ENCODE peak calls at places on chromosomes 4 and X, in nine cellular contexts. K, U, C, F, N, G, M, L and Y are unnamed samples.
A peak's percentile ranks its signal among the peaks of the same experiment; 100 is the strongest.

GRCh38 chr4:140071806-140072205 is 82.2 kb downstream of the MAML3 start:
- DNase-seq in K (peak; percentile 48), U (no peak), C (no peak), F (no peak), N (peak; percentile 45), G (peak; percentile 93), M (peak; percentile 65), L (peak; percentile 88), Y (no peak)

GRCh38 chr4:27684501-27685077 is 823.9 kb downstream of the STIM2 start:
- DNase-seq in K (no peak), U (peak; percentile 64), C (peak; percentile 19), F (peak; percentile 64), N (no peak), G (peak; percentile 69), M (no peak), L (peak; percentile 34), Y (no peak)

GRCh38 chr4:37908488-37909343 is 17.8 kb downstream of the TBC1D1 start:
- DNase-seq in K (no peak), U (peak; percentile 4), C (no peak), F (no peak), N (no peak), G (no peak), M (no peak), L (no peak), Y (no peak)

GRCh38 chr4:52915131-52915645 is 53.1 kb downstream of the RASL11B start:
- DNase-seq in K (no peak), U (no peak), C (no peak), F (no peak), N (no peak), G (no peak), M (no peak), L (no peak), Y (no peak)

GRCh38 chr4:157035471-157035870 is 40.5 kb upstream of the GLRB start:
- DNase-seq in K (no peak), U (no peak), C (no peak), F (no peak), N (no peak), G (no peak), M (no peak), L (no peak), Y (no peak)

GRCh38 chrX:115535421-115535820 is 25.6 kb upstream of the PLS3 start:
- DNase-seq in K (no peak), U (no peak), C (no peak), F (no peak), N (no peak), G (no peak), M (no peak), L (no peak), Y (no peak)

GRCh38 chr4:157983300-157983699 is 189.5 kb downstream of the GASK1B start:
- DNase-seq in K (no peak), U (no peak), C (no peak), F (no peak), N (no peak), G (peak; percentile 68), M (no peak), L (no peak), Y (no peak)

GRCh38 chr4:186400676-186401075 is 134.7 kb downstream of the F11 start:
- DNase-seq in K (no peak), U (peak; percentile 35), C (no peak), F (peak; percentile 83), N (no peak), G (no peak), M (no peak), L (no peak), Y (no peak)

GRCh38 chrX:124902953-124903352 is 416.7 kb upstream of the TEX13C start:
- DNase-seq in K (no peak), U (no peak), C (no peak), F (no peak), N (no peak), G (no peak), M (no peak), L (no peak), Y (no peak)

GRCh38 chr4:155960522-155960921 is 6.9 kb upstream of the CTSO start:
- DNase-seq in K (no peak), U (peak; percentile 80), C (peak; percentile 53), F (no peak), N (no peak), G (no peak), M (no peak), L (no peak), Y (no peak)

GRCh38 chr4:146981651-146982050 is 36.0 kb upstream of the TTC29 start:
- DNase-seq in K (no peak), U (no peak), C (no peak), F (no peak), N (no peak), G (peak; percentile 28), M (no peak), L (no peak), Y (no peak)

GRCh38 chrX:1084689-1085088 is 127.8 kb downstream of the CRLF2 start:
- DNase-seq in K (no peak), U (no peak), C (no peak), F (no peak), N (no peak), G (no peak), M (no peak), L (no peak), Y (no peak)

GRCh38 chr4:140755811-140756291 is 334 bp downstream of the TBC1D9 start:
- DNase-seq in K (peak; percentile 5), U (no peak), C (no peak), F (peak; percentile 69), N (no peak), G (no peak), M (no peak), L (peak; percentile 22), Y (peak; percentile 55)

GRCh38 chr4:156638925-156639605 is 332.5 kb downstream of the PDGFC start:
- DNase-seq in K (no peak), U (peak; percentile 13), C (no peak), F (no peak), N (no peak), G (no peak), M (no peak), L (no peak), Y (no peak)

GRCh38 chr4:76388160-76388908 is 32.6 kb downstream of the CCDC158 start:
- DNase-seq in K (no peak), U (peak; percentile 98), C (no peak), F (no peak), N (no peak), G (no peak), M (no peak), L (no peak), Y (no peak)

GRCh38 chrX:20742106-20742505 is 475.4 kb upstream of the RPS6KA3 start:
- DNase-seq in K (no peak), U (no peak), C (no peak), F (no peak), N (no peak), G (no peak), M (no peak), L (no peak), Y (no peak)

GRCh38 chr4:152480356-152480755 is 55.5 kb downstream of the FBXW7 start:
- DNase-seq in K (no peak), U (no peak), C (no peak), F (no peak), N (no peak), G (no peak), M (no peak), L (no peak), Y (no peak)

GRCh38 chr4:75080888-75081287 is 148.0 kb downstream of the PARM1 start:
- DNase-seq in K (no peak), U (no peak), C (no peak), F (no peak), N (no peak), G (no peak), M (no peak), L (no peak), Y (no peak)

GRCh38 chrX:119667111-119667928 is 25.6 kb downstream of the SEPTIN6 start:
- DNase-seq in K (no peak), U (no peak), C (no peak), F (no peak), N (no peak), G (no peak), M (no peak), L (no peak), Y (peak; percentile 32)

GRCh38 chr4:106160560-106160959 is 155.4 kb downstream of the TBCK start:
- DNase-seq in K (no peak), U (no peak), C (no peak), F (no peak), N (no peak), G (peak; percentile 34), M (no peak), L (no peak), Y (no peak)

GRCh38 chr4:114137984-114138383 is 158.5 kb upstream of the ARSJ start:
- DNase-seq in K (no peak), U (no peak), C (no peak), F (no peak), N (no peak), G (no peak), M (no peak), L (no peak), Y (no peak)

GRCh38 chr4:173316060-173316459 is 18.1 kb downstream of the HMGB2 start:
- DNase-seq in K (no peak), U (peak; percentile 66), C (no peak), F (no peak), N (no peak), G (no peak), M (no peak), L (no peak), Y (no peak)

GRCh38 chr4:1797861-1798529 is 4.9 kb downstream of the FGFR3 start:
- DNase-seq in K (no peak), U (no peak), C (no peak), F (no peak), N (no peak), G (no peak), M (no peak), L (no peak), Y (no peak)

GRCh38 chrX:151984328-151984727 is 9.9 kb upstream of the GABRE start:
- DNase-seq in K (no peak), U (peak; percentile 92), C (no peak), F (no peak), N (no peak), G (peak; percentile 72), M (no peak), L (no peak), Y (no peak)

GRCh38 chr4:105765690-105766407 is 57.3 kb downstream of the GSTCD start:
- DNase-seq in K (no peak), U (peak; percentile 94), C (no peak), F (no peak), N (no peak), G (peak; percentile 71), M (no peak), L (no peak), Y (no peak)

GRCh38 chrX:109873983-109874382 is 128.9 kb upstream of the TMEM164 start:
- DNase-seq in K (no peak), U (peak; percentile 86), C (no peak), F (no peak), N (no peak), G (no peak), M (no peak), L (no peak), Y (no peak)

GRCh38 chrX:103918584-103919335 is 43.7 kb upstream of the TMSB15B start:
- DNase-seq in K (peak; percentile 40), U (peak; percentile 41), C (peak; percentile 27), F (peak; percentile 64), N (peak; percentile 40), G (peak; percentile 38), M (peak; percentile 46), L (peak; percentile 70), Y (peak; percentile 62)

GRCh38 chr4:6001965-6002833 is 16.0 kb downstream of the C4orf50 start:
- DNase-seq in K (no peak), U (no peak), C (no peak), F (no peak), N (no peak), G (no peak), M (no peak), L (no peak), Y (no peak)

GRCh38 chrX:40166582-40166981 is 68.8 kb upstream of the BCOR start:
- DNase-seq in K (no peak), U (no peak), C (no peak), F (no peak), N (no peak), G (no peak), M (no peak), L (no peak), Y (no peak)

GRCh38 chr4:147477439-147477838 is 3.5 kb upstream of the EDNRA start:
- DNase-seq in K (no peak), U (no peak), C (no peak), F (no peak), N (no peak), G (no peak), M (no peak), L (no peak), Y (no peak)

GRCh38 chr4:26032572-26033320 is 118.7 kb downstream of the SMIM20 start:
- DNase-seq in K (no peak), U (peak; percentile 63), C (no peak), F (peak; percentile 28), N (no peak), G (no peak), M (no peak), L (no peak), Y (no peak)